ENCODE peak calls at places on chromosomes 4 and X, in eight cellular contexts. A, C, M, T, P, R, E and Z are unnamed samples.

GRCh38 chr4:61462451-61463326 is 262.6 kb downstream of the ADGRL3 start:
- DNase-seq in A (no peak), C (peak), M (peak), T (no peak), P (no peak), R (no peak), E (no peak), Z (no peak)

GRCh38 chrX:131783555-131784338 is 239.4 kb upstream of the STK26 start:
- DNase-seq in A (no peak), C (peak), M (peak), T (no peak), P (no peak), R (no peak), E (no peak), Z (no peak)

GRCh38 chrX:147533426-147533825 is 378.3 kb upstream of the FMR1 start:
- DNase-seq in A (no peak), C (no peak), M (no peak), T (no peak), P (no peak), R (no peak), E (no peak), Z (no peak)

GRCh38 chr4:43331226-43332078 is 438.9 kb downstream of the GRXCR1 start:
- DNase-seq in A (no peak), C (peak), M (peak), T (no peak), P (no peak), R (no peak), E (no peak), Z (no peak)

GRCh38 chr4:176377705-176378302 is 58.0 kb downstream of the SPCS3 start:
- DNase-seq in A (no peak), C (peak), M (peak), T (peak), P (peak), R (no peak), E (no peak), Z (peak)

GRCh38 chr4:54872246-54872645 is 214.5 kb downstream of the KIT start:
- DNase-seq in A (no peak), C (peak), M (peak), T (no peak), P (no peak), R (no peak), E (no peak), Z (no peak)

GRCh38 chr4:174808836-174809235 is 20.2 kb downstream of the GLRA3 start:
- DNase-seq in A (no peak), C (no peak), M (no peak), T (no peak), P (no peak), R (no peak), E (no peak), Z (no peak)

GRCh38 chrX:124217289-124218251 is 114.9 kb upstream of the TEX13D start:
- DNase-seq in A (peak), C (no peak), M (peak), T (peak), P (no peak), R (peak), E (peak), Z (peak)

GRCh38 chrX:51461053-51462050 is 35.0 kb downstream of the NUDT11 start:
- DNase-seq in A (no peak), C (peak), M (peak), T (peak), P (peak), R (peak), E (peak), Z (peak)

GRCh38 chrX:112819813-112820212 is 20.8 kb downstream of the AMOT start:
- DNase-seq in A (no peak), C (no peak), M (no peak), T (no peak), P (no peak), R (no peak), E (no peak), Z (no peak)

GRCh38 chr4:39464886-39465501 is 6.1 kb downstream of the LIAS start:
- DNase-seq in A (no peak), C (peak), M (peak), T (no peak), P (peak), R (no peak), E (no peak), Z (no peak)

GRCh38 chrX:120671963-120672362 is 42.1 kb upstream of the C1GALT1C1 start:
- DNase-seq in A (no peak), C (no peak), M (no peak), T (no peak), P (no peak), R (no peak), E (no peak), Z (no peak)

GRCh38 chrX:18172970-18173369 is 47.7 kb downstream of the BEND2 start:
- DNase-seq in A (no peak), C (no peak), M (no peak), T (no peak), P (no peak), R (no peak), E (no peak), Z (no peak)

GRCh38 chr4:55312491-55313101 is 33.4 kb upstream of the SRD5A3 start:
- DNase-seq in A (peak), C (peak), M (peak), T (no peak), P (peak), R (peak), E (no peak), Z (peak)

DNA sequence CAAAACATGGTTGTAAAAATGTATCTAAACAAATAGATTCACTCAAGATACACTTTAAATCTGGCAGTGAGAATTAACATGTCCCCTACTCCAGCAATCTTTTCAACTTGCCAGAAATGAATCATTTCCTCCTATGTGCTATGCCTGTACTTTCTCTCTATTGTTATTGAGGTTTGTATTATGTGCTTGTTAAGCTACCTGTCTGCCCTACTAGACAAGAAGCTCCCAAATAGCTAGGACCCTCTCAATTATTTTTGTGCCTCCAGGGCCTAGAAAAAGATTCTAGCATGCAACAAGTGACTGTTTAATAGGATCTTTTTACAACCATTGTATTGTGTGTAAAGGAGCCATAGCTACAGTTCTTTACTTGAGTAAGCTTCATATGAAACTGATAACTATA is 3.5 kb upstream of the SAP30 start:
- DNase-seq in A (no peak), C (peak), M (peak), T (peak), P (no peak), R (no peak), E (no peak), Z (peak)
- TF ChIP-seq CTCF in A (no peak), C (no peak), M (no peak), T (no peak), P (no peak), R (no peak), E (no peak), Z (no peak)

DNA sequence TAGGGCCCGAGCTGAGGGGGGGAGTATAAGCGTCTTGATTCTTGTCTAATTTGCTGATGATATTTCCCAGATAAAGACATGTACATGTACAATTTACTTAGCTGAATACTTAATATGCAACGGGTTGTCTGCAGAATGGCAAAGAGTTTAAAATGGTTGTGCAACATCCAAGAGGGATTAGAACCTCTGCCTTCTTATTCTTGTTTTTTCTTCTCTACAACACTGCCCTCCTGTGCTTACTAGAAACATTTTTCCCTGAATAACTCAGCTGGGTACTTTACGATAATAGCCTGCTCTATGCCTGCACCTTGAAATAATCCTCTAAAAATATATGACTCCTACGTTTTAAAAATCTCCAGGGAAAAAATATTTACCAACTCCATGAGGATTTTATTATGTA is 41.8 kb downstream of the INTS12 start:
- DNase-seq in A (no peak), C (peak), M (peak), T (peak), P (no peak), R (no peak), E (no peak), Z (peak)
- TF ChIP-seq CTCF in A (peak), C (no peak), M (no peak), T (peak), P (peak), R (no peak), E (no peak), Z (peak)

GRCh38 chr4:48906283-48907173 is at the start of gene OCIAD2:
- DNase-seq in A (peak), C (no peak), M (peak), T (peak), P (peak), R (peak), E (peak), Z (peak)
- TF ChIP-seq CTCF in A (peak), C (no peak), M (no peak), T (peak), P (no peak), R (peak), E (peak), Z (peak)

DNA sequence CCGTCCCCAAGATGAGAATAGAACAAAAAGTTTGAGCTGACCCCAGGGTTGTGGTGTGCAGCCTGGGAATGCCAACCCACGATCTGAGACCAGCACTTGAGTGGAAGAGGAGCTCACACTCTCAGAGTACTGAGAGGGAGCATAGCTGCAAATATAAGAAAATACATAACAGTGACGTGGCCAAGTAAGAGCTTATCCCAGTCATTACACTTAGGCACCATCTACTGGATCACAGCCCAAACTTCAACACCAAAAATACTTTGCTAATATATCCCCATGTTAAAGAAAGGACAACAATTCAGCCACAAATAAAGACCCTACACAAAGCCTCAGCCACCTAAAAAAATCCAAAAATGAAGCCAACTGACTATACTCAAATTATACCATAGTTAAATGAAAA is 33.3 kb upstream of the CXCL6 start:
- DNase-seq in A (no peak), C (no peak), M (peak), T (no peak), P (no peak), R (no peak), E (no peak), Z (no peak)
- TF ChIP-seq CTCF in A (no peak), C (no peak), M (no peak), T (no peak), P (no peak), R (no peak), E (no peak), Z (no peak)

GRCh38 chrX:41334866-41335589 is 1.1 kb downstream of the DDX3X start:
- DNase-seq in A (peak), C (peak), M (peak), T (peak), P (peak), R (peak), E (peak), Z (peak)

GRCh38 chrX:41333744-41333993 is 293 bp upstream of the DDX3X start:
- DNase-seq in A (no peak), C (peak), M (peak), T (peak), P (no peak), R (peak), E (peak), Z (peak)

GRCh38 chrX:41335590-41336331 is 1.8 kb downstream of the DDX3X start:
- DNase-seq in A (no peak), C (peak), M (peak), T (no peak), P (no peak), R (peak), E (no peak), Z (no peak)

GRCh38 chrX:41332988-41333743 is 796 bp upstream of the DDX3X start:
- DNase-seq in A (peak), C (peak), M (peak), T (peak), P (peak), R (peak), E (peak), Z (peak)

GRCh38 chrX:41333994-41334865 is at the start of gene DDX3X:
- DNase-seq in A (peak), C (peak), M (peak), T (peak), P (peak), R (peak), E (peak), Z (peak)
- TF ChIP-seq CTCF in A (no peak), C (peak), M (peak), T (no peak), P (peak), R (no peak), E (peak), Z (no peak)

DNA sequence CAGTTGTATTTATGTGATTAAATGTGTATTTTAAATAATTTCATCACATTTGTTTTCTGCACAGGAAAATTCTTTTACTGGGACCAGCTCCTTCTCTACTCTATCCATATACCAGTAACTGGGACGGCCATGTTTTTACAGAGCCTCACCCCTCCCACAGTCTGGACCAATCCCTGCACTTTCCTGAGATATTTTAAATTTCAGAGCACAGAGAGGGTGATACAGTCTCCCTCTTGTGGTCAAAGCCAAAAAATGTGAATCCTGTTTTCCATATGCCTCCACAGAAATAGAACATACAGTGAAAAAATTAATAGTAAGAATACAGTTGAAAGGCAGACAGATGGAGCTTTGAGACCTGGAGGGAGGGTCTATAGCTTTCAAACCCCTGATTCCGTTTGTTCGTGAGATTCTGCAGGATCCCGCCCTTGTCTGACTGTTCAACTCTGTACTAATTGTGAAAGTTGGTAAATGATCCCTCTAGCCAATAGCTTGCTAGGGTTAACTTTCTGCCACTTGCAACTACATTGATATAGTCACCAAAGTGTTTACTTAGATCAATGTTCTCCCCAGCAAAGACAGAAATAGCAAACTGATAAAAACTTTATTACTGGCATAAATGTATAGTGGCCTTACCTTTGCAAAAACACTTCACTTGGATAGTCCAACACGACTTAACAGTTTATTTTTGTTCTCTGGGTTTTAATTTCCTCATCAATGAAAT is 172.2 kb downstream of the PPARGC1A start:
- DNase-seq in A (no peak), C (peak), M (peak), T (peak), P (peak), R (peak), E (no peak), Z (peak)
- TF ChIP-seq CTCF in A (peak), C (peak), M (peak), T (peak), P (peak), R (peak), E (no peak), Z (no peak)

GRCh38 chr4:170229021-170229420 is 139.3 kb upstream of the AADAT start:
- DNase-seq in A (no peak), C (no peak), M (no peak), T (no peak), P (no peak), R (no peak), E (no peak), Z (no peak)

GRCh38 chr4:170226288-170226687 is 136.5 kb upstream of the AADAT start:
- DNase-seq in A (no peak), C (no peak), M (no peak), T (no peak), P (no peak), R (no peak), E (no peak), Z (no peak)

GRCh38 chr4:170230242-170230641 is 140.5 kb upstream of the AADAT start:
- DNase-seq in A (no peak), C (no peak), M (no peak), T (no peak), P (no peak), R (no peak), E (no peak), Z (no peak)

GRCh38 chr4:170231377-170231776 is 141.6 kb upstream of the AADAT start:
- DNase-seq in A (no peak), C (no peak), M (no peak), T (no peak), P (no peak), R (no peak), E (no peak), Z (no peak)

DNA sequence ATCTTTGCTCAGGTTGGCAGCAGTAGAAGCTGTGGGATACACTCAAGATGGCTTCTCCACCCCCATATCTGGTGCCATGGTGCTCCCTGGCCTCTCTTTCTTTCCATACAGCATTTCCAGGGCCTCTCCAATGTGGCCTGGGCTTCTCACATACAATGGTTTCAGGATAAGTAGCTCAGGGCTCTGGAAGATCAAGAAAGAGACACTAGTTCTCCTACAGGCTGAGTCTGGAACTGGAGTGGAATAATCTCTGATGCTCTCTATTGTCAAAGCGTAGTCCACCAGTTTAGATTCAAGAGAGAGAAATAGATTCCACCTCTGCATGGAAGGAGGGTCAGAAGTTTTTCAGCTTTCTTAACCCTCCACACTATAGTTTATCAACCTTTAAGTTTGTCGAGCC is 138.2 kb upstream of the AADAT start:
- DNase-seq in A (no peak), C (no peak), M (no peak), T (no peak), P (no peak), R (no peak), E (no peak), Z (no peak)
- TF ChIP-seq CTCF in A (no peak), C (no peak), M (no peak), T (no peak), P (peak), R (no peak), E (no peak), Z (no peak)

GRCh38 chr4:186942745-186943606 is 219.3 kb upstream of the FAT1 start:
- DNase-seq in A (peak), C (peak), M (peak), T (no peak), P (peak), R (no peak), E (no peak), Z (no peak)
- TF ChIP-seq CTCF in A (no peak), C (no peak), M (peak), T (no peak), P (no peak), R (no peak), E (no peak), Z (no peak)

GRCh38 chr4:98928131-98928504 is 815 bp downstream of the EIF4E start:
- DNase-seq in A (peak), C (peak), M (peak), T (peak), P (peak), R (peak), E (peak), Z (peak)

GRCh38 chr4:98928505-98929340 is at the start of gene EIF4E:
- DNase-seq in A (peak), C (peak), M (peak), T (peak), P (peak), R (peak), E (peak), Z (peak)

GRCh38 chr4:98930311-98930865 is 1.5 kb upstream of the EIF4E start:
- DNase-seq in A (no peak), C (no peak), M (no peak), T (no peak), P (no peak), R (no peak), E (no peak), Z (no peak)

GRCh38 chr4:98932539-98932938 is 3.6 kb upstream of the EIF4E start:
- DNase-seq in A (no peak), C (peak), M (peak), T (no peak), P (no peak), R (no peak), E (no peak), Z (no peak)

GRCh38 chr4:98929341-98930267 is 671 bp upstream of the EIF4E start:
- DNase-seq in A (peak), C (peak), M (peak), T (peak), P (peak), R (peak), E (peak), Z (peak)
- TF ChIP-seq CTCF in A (no peak), C (peak), M (no peak), T (no peak), P (no peak), R (no peak), E (no peak), Z (no peak)

DNA sequence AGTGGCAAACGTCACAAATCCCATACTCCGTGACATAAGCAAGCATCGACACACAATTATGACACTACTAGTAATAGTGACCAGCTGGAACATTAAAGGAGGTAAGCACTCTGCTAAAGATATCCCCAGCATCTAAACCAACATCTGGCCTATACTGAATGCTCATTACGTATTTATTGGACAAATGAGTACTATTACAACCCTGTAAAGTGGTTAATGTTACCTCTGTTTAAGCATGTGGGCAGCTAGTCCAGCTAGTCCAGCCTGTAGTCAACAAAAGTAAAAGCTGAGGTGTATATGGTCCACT is 419 bp upstream of the RPGR start:
- DNase-seq in A (no peak), C (no peak), M (no peak), T (no peak), P (no peak), R (no peak), E (no peak), Z (no peak)
- TF ChIP-seq CTCF in A (no peak), C (no peak), M (no peak), T (no peak), P (no peak), R (peak), E (peak), Z (no peak)